ENCODE peak calls at places on chromosomes 5 and 9, in eight cellular contexts. H is NCI-H1694, R is neuronal stem cell, B is fibroblast of lung, N is HepG2, T is NT2/D1, J is fibroblast of mammary gland, L is LoVo. A is an unnamed sample.
A peak's percentile ranks its signal among the peaks of the same experiment; 100 is the strongest.

GRCh38 chr5:58394326-58394725 is 65.6 kb downstream of the PLK2 start:
- DNase-seq in H (no peak), R (no peak), B (no peak), N (no peak), T (no peak), J (no peak), L (no peak), A (no peak)

GRCh38 chr9:14278291-14278721 is 35.6 kb downstream of the NFIB start:
- DNase-seq in H (no peak), R (no peak), B (peak; percentile 43), N (peak; percentile 5), T (no peak), J (peak; percentile 85), L (no peak), A (no peak)

GRCh38 chr9:129981180-129981907 is 61.6 kb downstream of the FNBP1 start:
- DNase-seq in H (no peak), R (no peak), B (peak; percentile 27), N (peak; percentile 38), T (no peak), J (no peak), L (no peak), A (no peak)

GRCh38 chr5:71830626-71831539 is 111.8 kb downstream of the CARTPT start:
- DNase-seq in H (peak; percentile 47), R (no peak), B (peak; percentile 88), N (no peak), T (no peak), J (peak; percentile 87), L (peak; percentile 54), A (peak; percentile 29)

GRCh38 chr9:134165357-134166315 is 1.3 kb upstream of the RNU6ATAC start:
- DNase-seq in H (no peak), R (no peak), B (peak; percentile 35), N (no peak), T (no peak), J (peak; percentile 54), L (no peak), A (no peak)

GRCh38 chr9:551986-552930 is 289.2 kb upstream of the DMRT1 start:
- DNase-seq in H (no peak), R (no peak), B (peak; percentile 53), N (no peak), T (no peak), J (peak; percentile 45), L (no peak), A (no peak)

GRCh38 chr9:121685795-121686377 is 34.5 kb downstream of the DAB2IP start:
- DNase-seq in H (no peak), R (no peak), B (no peak), N (no peak), T (no peak), J (no peak), L (no peak), A (no peak)

GRCh38 chr5:7348168-7348802 is 47.7 kb upstream of the ADCY2 start:
- DNase-seq in H (no peak), R (no peak), B (no peak), N (no peak), T (no peak), J (no peak), L (no peak), A (no peak)

GRCh38 chr5:134136221-134136631 is 21.7 kb downstream of the TCF7 start:
- DNase-seq in H (no peak), R (no peak), B (no peak), N (no peak), T (no peak), J (no peak), L (no peak), A (no peak)

GRCh38 chr5:122315511-122315910 is 3.5 kb downstream of the SNCAIP start:
- DNase-seq in H (no peak), R (no peak), B (no peak), N (no peak), T (no peak), J (no peak), L (no peak), A (no peak)

GRCh38 chr5:151156732-151157402 is 712 bp downstream of the ANXA6 start:
- DNase-seq in H (no peak), R (no peak), B (peak; percentile 28), N (no peak), T (no peak), J (peak; percentile 15), L (no peak), A (no peak)

GRCh38 chr9:113577525-113578261 is 114.2 kb downstream of the RGS3 start:
- DNase-seq in H (no peak), R (no peak), B (peak; percentile 51), N (no peak), T (no peak), J (peak; percentile 79), L (no peak), A (peak; percentile 22)

GRCh38 chr5:93929146-93929545 is 187.7 kb upstream of the POU5F2 start:
- DNase-seq in H (peak; percentile 87), R (no peak), B (peak; percentile 73), N (no peak), T (no peak), J (peak; percentile 52), L (no peak), A (no peak)

GRCh38 chr5:13987843-13988464 is 43.5 kb upstream of the DNAH5 start:
- DNase-seq in H (peak; percentile 82), R (peak; percentile 53), B (peak; percentile 75), N (peak; percentile 37), T (no peak), J (peak; percentile 74), L (peak; percentile 71), A (peak; percentile 85)

GRCh38 chr5:103690676-103691075 is 128.1 kb upstream of the NUDT12 start:
- DNase-seq in H (no peak), R (no peak), B (no peak), N (no peak), T (no peak), J (no peak), L (no peak), A (no peak)

GRCh38 chr5:158017433-158017832 is 158.5 kb upstream of the CLINT1 start:
- DNase-seq in H (no peak), R (peak; percentile 37), B (no peak), N (no peak), T (no peak), J (no peak), L (no peak), A (no peak)

GRCh38 chr5:164362835-164363234 is 857.4 kb downstream of the MAT2B start:
- DNase-seq in H (no peak), R (no peak), B (no peak), N (no peak), T (no peak), J (no peak), L (no peak), A (no peak)

GRCh38 chr5:5572010-5572982 is 149.8 kb downstream of the ICE1 start:
- DNase-seq in H (no peak), R (no peak), B (no peak), N (no peak), T (no peak), J (peak; percentile 3), L (no peak), A (no peak)

GRCh38 chr9:20728493-20729220 is 44.6 kb downstream of the FOCAD start:
- DNase-seq in H (no peak), R (no peak), B (peak; percentile 58), N (no peak), T (no peak), J (peak; percentile 45), L (peak; percentile 39), A (no peak)

GRCh38 chr5:171115519-171115918 is 193.5 kb upstream of the TLX3 start:
- DNase-seq in H (no peak), R (no peak), B (no peak), N (no peak), T (no peak), J (no peak), L (no peak), A (no peak)

GRCh38 chr9:112041536-112042243 is 133.4 kb downstream of the SUSD1 start:
- DNase-seq in H (no peak), R (no peak), B (peak; percentile 94), N (peak; percentile 21), T (peak; percentile 66), J (peak; percentile 99), L (peak; percentile 67), A (peak; percentile 87)

GRCh38 chr5:142222235-142222880 is 102.5 kb downstream of the SPRY4 start:
- DNase-seq in H (no peak), R (no peak), B (peak; percentile 6), N (no peak), T (no peak), J (no peak), L (no peak), A (no peak)

GRCh38 chr5:68440666-68441065 is 225.1 kb downstream of the PIK3R1 start:
- DNase-seq in H (no peak), R (no peak), B (no peak), N (no peak), T (no peak), J (no peak), L (no peak), A (no peak)

GRCh38 chr9:96565684-96566360 is 53.8 kb downstream of the CDC14B start:
- DNase-seq in H (no peak), R (no peak), B (peak; percentile 51), N (no peak), T (no peak), J (peak; percentile 46), L (no peak), A (peak; percentile 18)

GRCh38 chr5:135735831-135736230 is 98.6 kb upstream of the SLC25A48 start:
- DNase-seq in H (no peak), R (no peak), B (no peak), N (no peak), T (no peak), J (no peak), L (no peak), A (no peak)

A was measured in HTR-8/SVneo.